ENCODE peak calls at places on chromosomes 1 and 21, in four cellular contexts. C is neural progenitor cell, S is mesenchymal stem cell, Y is fibroblast of lung. E is an unnamed sample.

GRCh38 chr21:36640260-36641244 is 58.4 kb upstream of the SIM2 start:
- DNase-seq in C (peak; percentile 53), S (peak; percentile 8), Y (no peak), E (no peak)

GRCh38 chr1:23167353-23168078 is 1.1 kb downstream of the LUZP1 start:
- DNase-seq in C (peak; percentile 94), S (peak; percentile 83), Y (peak; percentile 63), E (no peak)

GRCh38 chr1:208557046-208557445 is 312.9 kb upstream of the PLXNA2 start:
- DNase-seq in S (no peak), Y (no peak), C (no peak), E (no peak)

GRCh38 chr1:34759472-34760357 is at the start of gene GJB4:
- DNase-seq in C (no peak), Y (no peak), S (no peak), E (peak; percentile 43)

GRCh38 chr21:38769253-38769780 is 36.4 kb upstream of the ETS2 start:
- DNase-seq in C (peak; percentile 26), S (peak; percentile 98), Y (peak; percentile 84), E (no peak)

GRCh38 chr1:201504799-201505504 is 2.0 kb downstream of the CSRP1 start:
- DNase-seq in Y (no peak), C (no peak), S (no peak), E (no peak)

GRCh38 chr21:45800339-45801080 is 157.0 kb downstream of the PCBP3 start:
- DNase-seq in S (no peak), Y (no peak), C (no peak), E (no peak)

GRCh38 chr1:41739061-41739955 is 179.4 kb downstream of the HIVEP3 start:
- DNase-seq in C (no peak), S (peak; percentile 53), Y (peak; percentile 86), E (peak; percentile 87)

GRCh38 chr1:169779970-169780369 is 14.7 kb downstream of the METTL18 start:
- DNase-seq in Y (peak; percentile 68), C (no peak), S (peak; percentile 20), E (no peak)

GRCh38 chr1:219066631-219067349 is 106.9 kb upstream of the LYPLAL1 start:
- DNase-seq in C (no peak), Y (peak; percentile 84), S (peak; percentile 68), E (peak; percentile 58)

GRCh38 chr1:174398246-174398645 is 49.5 kb upstream of the GPR52 start:
- DNase-seq in Y (peak; percentile 94), C (no peak), S (peak; percentile 95), E (no peak)

GRCh38 chr1:204575221-204576190 is 59.3 kb downstream of the MDM4 start:
- DNase-seq in C (peak; percentile 29), S (no peak), Y (no peak), E (no peak)

GRCh38 chr1:228867093-228867950 is 132.0 kb downstream of the RHOU start:
- DNase-seq in C (no peak), Y (peak; percentile 14), S (peak; percentile 77), E (no peak)

GRCh38 chr1:228865613-228866320 is 130.5 kb downstream of the RHOU start:
- DNase-seq in S (no peak), Y (no peak), C (no peak), E (no peak)

GRCh38 chr1:228867951-228868730 is 132.9 kb downstream of the RHOU start:
- DNase-seq in Y (no peak), S (no peak), C (no peak), E (no peak)

GRCh38 chr1:228868731-228869024 is 133.4 kb downstream of the RHOU start:
- DNase-seq in Y (no peak), S (no peak), C (no peak), E (no peak)

DNA sequence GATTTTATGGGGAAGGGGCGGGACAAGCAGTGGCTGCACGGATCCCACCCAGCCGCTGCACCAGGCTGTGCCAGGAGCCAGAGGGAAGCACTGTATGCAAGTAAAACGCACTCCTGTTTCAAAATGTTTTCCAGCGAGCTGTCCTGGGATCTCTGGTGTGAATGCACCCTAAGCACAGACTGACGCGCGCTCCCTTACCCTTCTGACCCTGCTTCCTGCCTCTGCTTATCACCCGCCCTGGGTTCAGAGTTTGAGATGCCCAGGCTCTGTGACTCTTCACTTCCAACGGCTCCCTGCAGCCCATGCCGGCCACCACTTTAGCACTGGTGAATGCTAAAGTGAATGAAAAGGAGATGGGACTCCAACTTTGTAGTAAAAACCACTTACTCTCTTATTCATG is 131.2 kb downstream of the RHOU start:
- DNase-seq in Y (peak; percentile 39), C (no peak), S (peak; percentile 65), E (no peak)
- H2AFZ ChIP-seq in Y (no peak overlapping the region), C (peak overlapping the region; percentile 53), S (no peak overlapping the region), E (no peak overlapping the region)

DNA sequence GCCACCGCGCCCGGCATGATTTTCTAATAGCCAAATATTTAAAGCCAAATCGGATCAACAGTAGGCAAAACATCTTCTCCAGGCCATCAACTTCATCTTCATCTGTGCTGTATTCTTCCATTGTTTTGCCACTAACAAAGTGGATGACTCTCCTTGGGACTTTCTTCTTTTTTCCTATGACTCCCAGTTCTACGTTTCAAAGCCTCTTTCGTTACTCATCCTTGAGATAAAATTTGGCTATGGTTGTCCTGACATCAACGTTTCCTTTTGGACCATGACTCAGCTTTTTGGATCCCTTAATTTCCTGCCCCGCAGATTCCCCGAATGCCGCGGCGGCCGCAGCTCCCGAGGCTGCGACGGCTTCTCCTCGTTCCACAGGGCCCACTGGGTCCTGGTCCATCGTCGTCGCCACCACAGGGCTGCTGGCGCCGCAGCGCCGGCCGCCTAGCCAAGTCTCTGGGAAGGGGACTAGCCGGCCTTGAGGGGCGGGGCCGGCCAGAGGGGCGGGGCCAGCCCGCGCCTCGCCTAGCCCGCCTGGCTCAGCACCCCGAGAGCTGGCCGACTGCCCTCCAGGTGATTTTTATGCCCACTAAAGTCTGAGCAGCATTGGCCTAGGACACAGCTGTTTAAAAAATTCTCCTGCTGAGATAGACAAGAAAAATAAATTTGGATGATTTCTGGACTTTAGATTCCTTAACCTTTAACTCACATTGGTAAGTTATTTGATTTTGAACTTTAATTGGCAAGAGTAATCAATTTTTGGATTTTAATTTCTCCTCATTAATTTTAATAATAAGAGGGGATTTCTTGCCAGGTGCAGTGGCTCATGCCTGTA is 93.9 kb downstream of the ADCY10 start:
- DNase-seq in Y (peak; percentile 89), C (peak; percentile 84), S (peak; percentile 97), E (no peak)
- H2AFZ ChIP-seq in Y (no peak overlapping the region), C (peak overlapping the region; percentile 73), S (no peak overlapping the region), E (no peak overlapping the region)

GRCh38 chr1:89306273-89306672 is 33.6 kb upstream of the GBP5 start:
- DNase-seq in S (no peak), Y (no peak), C (no peak), E (no peak)
- H2AFZ ChIP-seq in S (no peak overlapping the region), Y (no peak overlapping the region), C (no peak overlapping the region), E (no peak overlapping the region)

GRCh38 chr1:16072616-16073484 is 601 bp downstream of the FAM131C start:
- DNase-seq in S (no peak), C (peak; percentile 74), Y (no peak), E (no peak)
- H2AFZ ChIP-seq in S (no peak overlapping the region), C (peak overlapping the region; percentile 79), Y (no peak overlapping the region), E (no peak overlapping the region)

DNA sequence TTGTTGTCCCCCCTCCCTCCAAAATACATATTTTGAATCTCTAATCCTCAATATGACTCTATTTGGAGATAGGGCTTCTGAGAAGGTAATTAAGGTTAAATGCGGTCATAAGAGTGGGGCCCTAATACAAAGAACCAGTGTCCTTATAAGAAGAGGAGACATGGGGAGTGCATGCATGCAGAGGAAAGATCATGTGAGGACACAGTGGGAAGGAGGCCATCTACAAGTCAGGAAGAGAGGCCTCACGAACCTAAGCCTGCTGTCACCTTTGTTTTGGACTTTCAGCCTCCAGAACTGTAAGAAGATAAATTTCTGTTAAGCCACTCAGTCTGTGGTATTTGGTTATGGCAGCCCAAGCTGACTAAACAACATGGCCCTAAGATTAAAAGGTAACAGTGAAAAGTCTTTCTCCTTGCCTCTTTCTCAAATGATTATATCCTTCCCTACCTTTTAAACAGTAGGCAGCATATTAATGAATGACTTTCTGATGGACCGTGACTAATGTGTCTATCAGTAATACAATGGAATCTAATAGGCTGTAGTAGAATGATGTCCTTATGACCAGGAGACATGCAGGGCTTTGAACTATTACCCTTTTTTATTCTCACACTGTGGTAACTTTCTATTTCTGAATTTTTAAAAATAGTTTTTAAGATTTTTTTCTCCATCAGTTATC is 40.6 kb upstream of the ST6GALNAC3 start:
- DNase-seq in Y (no peak), S (no peak), C (no peak), E (no peak)
- H2AFZ ChIP-seq in Y (no peak overlapping the region), S (no peak overlapping the region), C (no peak overlapping the region), E (no peak overlapping the region)

E was measured in Karpas-422.